ENCODE peak calls at places on chromosomes 3 and 15, in eight cellular contexts. One of them, this sample, is unnamed.
A peak's percentile ranks its signal among the peaks of the same experiment; 100 is the strongest.

GRCh38 chr3:88984266-88984665 is 123.2 kb upstream of the EPHA3 start:
- DNase-seq in ovary: no peak
- DNase-seq in fibroblast of lung: peak; percentile 68
- DNase-seq in transverse colon: no peak
- DNase-seq in GM06990: no peak
- DNase-seq in Peyer's patch: no peak
- DNase-seq in uterus: no peak
- DNase-seq in astrocyte of the spinal cord: no peak
- DNase-seq in this sample: no peak

GRCh38 chr3:64023861-64024223 is 548 bp upstream of the PSMD6 start:
- DNase-seq in Peyer's patch: no peak
- DNase-seq in uterus: no peak
- DNase-seq in astrocyte of the spinal cord: no peak
- DNase-seq in GM06990: no peak
- DNase-seq in ovary: no peak
- DNase-seq in fibroblast of lung: no peak
- DNase-seq in transverse colon: no peak
- DNase-seq in this sample: no peak

GRCh38 chr3:108780235-108780634 is 23.0 kb upstream of the RETNLB start:
- DNase-seq in Peyer's patch: no peak
- DNase-seq in fibroblast of lung: no peak
- DNase-seq in uterus: no peak
- DNase-seq in astrocyte of the spinal cord: no peak
- DNase-seq in GM06990: no peak
- DNase-seq in ovary: no peak
- DNase-seq in transverse colon: no peak
- DNase-seq in this sample: no peak

GRCh38 chr3:49674491-49674983 is 386 bp downstream of the APEH start:
- DNase-seq in ovary: no peak
- DNase-seq in uterus: peak; percentile 40
- DNase-seq in astrocyte of the spinal cord: no peak
- DNase-seq in fibroblast of lung: no peak
- DNase-seq in Peyer's patch: no peak
- DNase-seq in transverse colon: peak; percentile 38
- DNase-seq in GM06990: no peak
- DNase-seq in this sample: no peak

GRCh38 chr15:60374628-60375081 is 23.1 kb downstream of the ANXA2 start:
- DNase-seq in transverse colon: no peak
- DNase-seq in GM06990: no peak
- DNase-seq in uterus: no peak
- DNase-seq in astrocyte of the spinal cord: peak; percentile 99
- DNase-seq in ovary: no peak
- DNase-seq in fibroblast of lung: peak; percentile 99
- DNase-seq in Peyer's patch: peak; percentile 58
- DNase-seq in this sample: peak; percentile 96

GRCh38 chr3:28751864-28752263 is 403.2 kb upstream of the AZI2 start:
- DNase-seq in uterus: no peak
- DNase-seq in transverse colon: no peak
- DNase-seq in ovary: no peak
- DNase-seq in fibroblast of lung: no peak
- DNase-seq in GM06990: no peak
- DNase-seq in astrocyte of the spinal cord: no peak
- DNase-seq in Peyer's patch: no peak
- DNase-seq in this sample: no peak

GRCh38 chr3:151283907-151284461 is 5.6 kb upstream of the P2RY14 start:
- DNase-seq in uterus: peak; percentile 44
- DNase-seq in astrocyte of the spinal cord: peak; percentile 47
- DNase-seq in transverse colon: no peak
- DNase-seq in Peyer's patch: no peak
- DNase-seq in ovary: no peak
- DNase-seq in GM06990: no peak
- DNase-seq in fibroblast of lung: peak; percentile 87
- DNase-seq in this sample: peak; percentile 28

GRCh38 chr15:35757790-35758189 is 211.8 kb upstream of the DPH6 start:
- DNase-seq in Peyer's patch: no peak
- DNase-seq in ovary: no peak
- DNase-seq in fibroblast of lung: no peak
- DNase-seq in astrocyte of the spinal cord: no peak
- DNase-seq in GM06990: no peak
- DNase-seq in transverse colon: no peak
- DNase-seq in uterus: no peak
- DNase-seq in this sample: no peak

GRCh38 chr15:61403884-61404283 is 174.8 kb upstream of the RORA start:
- DNase-seq in astrocyte of the spinal cord: no peak
- DNase-seq in GM06990: no peak
- DNase-seq in uterus: no peak
- DNase-seq in fibroblast of lung: no peak
- DNase-seq in transverse colon: no peak
- DNase-seq in Peyer's patch: no peak
- DNase-seq in ovary: no peak
- DNase-seq in this sample: no peak

GRCh38 chr3:83426311-83426710 is 1532.5 kb upstream of the CADM2 start:
- DNase-seq in Peyer's patch: no peak
- DNase-seq in astrocyte of the spinal cord: no peak
- DNase-seq in fibroblast of lung: no peak
- DNase-seq in uterus: no peak
- DNase-seq in transverse colon: no peak
- DNase-seq in GM06990: no peak
- DNase-seq in ovary: no peak
- DNase-seq in this sample: no peak

GRCh38 chr15:33104276-33104675 is 90.2 kb downstream of the FMN1 start:
- DNase-seq in fibroblast of lung: peak; percentile 87
- DNase-seq in transverse colon: no peak
- DNase-seq in GM06990: no peak
- DNase-seq in Peyer's patch: no peak
- DNase-seq in ovary: no peak
- DNase-seq in uterus: no peak
- DNase-seq in astrocyte of the spinal cord: peak; percentile 82
- DNase-seq in this sample: peak; percentile 42

GRCh38 chr15:85692873-85693272 is 101.9 kb downstream of the KLHL25 start:
- DNase-seq in GM06990: no peak
- DNase-seq in uterus: no peak
- DNase-seq in transverse colon: peak; percentile 51
- DNase-seq in astrocyte of the spinal cord: no peak
- DNase-seq in fibroblast of lung: no peak
- DNase-seq in ovary: no peak
- DNase-seq in Peyer's patch: peak; percentile 79
- DNase-seq in this sample: no peak

GRCh38 chr3:65080432-65080831 is 392.6 kb upstream of the ADAMTS9 start:
- DNase-seq in transverse colon: no peak
- DNase-seq in uterus: no peak
- DNase-seq in fibroblast of lung: no peak
- DNase-seq in Peyer's patch: no peak
- DNase-seq in astrocyte of the spinal cord: no peak
- DNase-seq in GM06990: no peak
- DNase-seq in ovary: no peak
- DNase-seq in this sample: no peak
- TF ChIP-seq CTCF in transverse colon: no peak
- TF ChIP-seq CTCF in uterus: no peak
- TF ChIP-seq CTCF in fibroblast of lung: no peak
- TF ChIP-seq CTCF in Peyer's patch: no peak
- TF ChIP-seq CTCF in astrocyte of the spinal cord: no peak
- TF ChIP-seq CTCF in GM06990: no peak
- TF ChIP-seq CTCF in ovary: no peak
- TF ChIP-seq CTCF in this sample: no peak

GRCh38 chr3:110814170-110815007 is 257.2 kb upstream of the NECTIN3 start:
- DNase-seq in GM06990: peak; percentile 0
- DNase-seq in Peyer's patch: no peak
- DNase-seq in uterus: no peak
- DNase-seq in astrocyte of the spinal cord: peak; percentile 93
- DNase-seq in transverse colon: peak; percentile 14
- DNase-seq in fibroblast of lung: peak; percentile 96
- DNase-seq in ovary: no peak
- DNase-seq in this sample: peak; percentile 57

GRCh38 chr3:110811050-110811449 is 260.6 kb upstream of the NECTIN3 start:
- DNase-seq in astrocyte of the spinal cord: peak; percentile 70
- DNase-seq in ovary: no peak
- DNase-seq in transverse colon: no peak
- DNase-seq in Peyer's patch: no peak
- DNase-seq in GM06990: no peak
- DNase-seq in uterus: no peak
- DNase-seq in fibroblast of lung: peak; percentile 79
- DNase-seq in this sample: peak; percentile 85

GRCh38 chr3:110815008-110815583 is 256.5 kb upstream of the NECTIN3 start:
- DNase-seq in ovary: no peak
- DNase-seq in astrocyte of the spinal cord: no peak
- DNase-seq in transverse colon: no peak
- DNase-seq in Peyer's patch: no peak
- DNase-seq in GM06990: no peak
- DNase-seq in uterus: no peak
- DNase-seq in fibroblast of lung: peak; percentile 94
- DNase-seq in this sample: peak; percentile 52

GRCh38 chr3:110816008-110816407 is 255.6 kb upstream of the NECTIN3 start:
- DNase-seq in Peyer's patch: no peak
- DNase-seq in transverse colon: no peak
- DNase-seq in fibroblast of lung: no peak
- DNase-seq in ovary: no peak
- DNase-seq in uterus: no peak
- DNase-seq in astrocyte of the spinal cord: no peak
- DNase-seq in GM06990: no peak
- DNase-seq in this sample: no peak

GRCh38 chr3:110813541-110813940 is 258.1 kb upstream of the NECTIN3 start:
- DNase-seq in fibroblast of lung: peak; percentile 37
- DNase-seq in Peyer's patch: no peak
- DNase-seq in GM06990: no peak
- DNase-seq in ovary: no peak
- DNase-seq in astrocyte of the spinal cord: no peak
- DNase-seq in transverse colon: no peak
- DNase-seq in uterus: no peak
- DNase-seq in this sample: no peak
- H3K4me3 ChIP-seq in fibroblast of lung: no peak overlapping the region
- H3K4me3 ChIP-seq in Peyer's patch: no peak overlapping the region
- H3K4me3 ChIP-seq in GM06990: no peak overlapping the region
- H3K4me3 ChIP-seq in ovary: no peak overlapping the region
- H3K4me3 ChIP-seq in astrocyte of the spinal cord: no peak overlapping the region
- H3K4me3 ChIP-seq in transverse colon: no peak overlapping the region
- H3K4me3 ChIP-seq in uterus: no peak overlapping the region
- H3K4me3 ChIP-seq in this sample: no peak overlapping the region

GRCh38 chr3:123071146-123071545 is 4.3 kb downstream of the PDIA5 start:
- DNase-seq in fibroblast of lung: peak; percentile 59
- DNase-seq in Peyer's patch: no peak
- DNase-seq in transverse colon: no peak
- DNase-seq in ovary: no peak
- DNase-seq in uterus: no peak
- DNase-seq in astrocyte of the spinal cord: no peak
- DNase-seq in GM06990: no peak
- DNase-seq in this sample: no peak
- TF ChIP-seq CTCF in fibroblast of lung: peak; percentile 33
- TF ChIP-seq CTCF in Peyer's patch: no peak
- TF ChIP-seq CTCF in transverse colon: no peak
- TF ChIP-seq CTCF in ovary: no peak
- TF ChIP-seq CTCF in uterus: peak; percentile 10
- TF ChIP-seq CTCF in astrocyte of the spinal cord: peak; percentile 28
- TF ChIP-seq CTCF in GM06990: no peak
- TF ChIP-seq CTCF in this sample: no peak

GRCh38 chr3:177440456-177441105 is 243.3 kb upstream of the TBL1XR1 start:
- DNase-seq in Peyer's patch: no peak
- DNase-seq in astrocyte of the spinal cord: no peak
- DNase-seq in GM06990: no peak
- DNase-seq in fibroblast of lung: peak; percentile 54
- DNase-seq in transverse colon: no peak
- DNase-seq in uterus: no peak
- DNase-seq in ovary: no peak
- DNase-seq in this sample: no peak
- H3K4me3 ChIP-seq in Peyer's patch: no peak overlapping the region
- H3K4me3 ChIP-seq in astrocyte of the spinal cord: no peak overlapping the region
- H3K4me3 ChIP-seq in GM06990: no peak overlapping the region
- H3K4me3 ChIP-seq in fibroblast of lung: no peak overlapping the region
- H3K4me3 ChIP-seq in transverse colon: no peak overlapping the region
- H3K4me3 ChIP-seq in uterus: no peak overlapping the region
- H3K4me3 ChIP-seq in ovary: no peak overlapping the region
- H3K4me3 ChIP-seq in this sample: no peak overlapping the region

DNA sequence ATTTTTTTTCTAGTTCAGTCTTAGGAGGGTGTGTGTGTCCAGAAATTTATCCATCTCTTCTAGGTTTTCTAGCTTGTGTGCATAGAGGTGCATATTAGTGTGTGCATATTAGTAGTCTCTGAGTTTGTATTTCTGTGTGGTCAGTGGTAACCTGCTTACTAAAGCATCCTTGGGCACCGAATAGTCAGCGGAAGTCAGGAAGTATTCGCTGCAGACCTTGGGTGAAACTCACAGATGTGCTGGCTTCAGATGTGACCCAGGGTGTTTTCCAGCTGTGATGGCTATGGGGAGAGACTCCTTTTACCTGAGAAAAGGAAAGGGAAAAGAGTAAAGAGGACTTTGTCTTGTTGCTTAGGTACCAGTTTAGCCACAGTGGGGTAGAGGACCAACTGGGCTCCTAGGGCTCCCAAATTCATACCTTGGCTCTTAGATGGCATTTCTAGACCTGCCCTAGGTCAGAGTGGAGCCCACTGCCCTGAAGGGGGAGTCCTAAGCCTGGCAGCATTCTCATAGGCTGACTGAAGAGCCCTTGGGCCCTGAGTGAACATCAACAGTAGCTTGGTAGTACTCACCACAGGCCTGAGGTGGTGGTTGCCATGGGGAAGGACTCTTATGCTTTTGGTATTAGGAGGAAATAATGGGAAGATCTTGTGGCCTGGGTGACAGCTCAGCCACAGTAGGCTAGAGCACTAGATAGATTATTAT is 286.1 kb upstream of the ZPLD1 start:
- DNase-seq in ovary: no peak
- DNase-seq in astrocyte of the spinal cord: no peak
- DNase-seq in transverse colon: no peak
- DNase-seq in fibroblast of lung: no peak
- DNase-seq in GM06990: no peak
- DNase-seq in Peyer's patch: no peak
- DNase-seq in uterus: no peak
- DNase-seq in this sample: no peak
- TF ChIP-seq CTCF in ovary: no peak
- TF ChIP-seq CTCF in astrocyte of the spinal cord: no peak
- TF ChIP-seq CTCF in transverse colon: no peak
- TF ChIP-seq CTCF in fibroblast of lung: no peak
- TF ChIP-seq CTCF in GM06990: no peak
- TF ChIP-seq CTCF in Peyer's patch: no peak
- TF ChIP-seq CTCF in uterus: no peak
- TF ChIP-seq CTCF in this sample: no peak

GRCh38 chr3:47890037-47890831 is 87.3 kb downstream of the DHX30 start:
- DNase-seq in fibroblast of lung: no peak
- DNase-seq in transverse colon: no peak
- DNase-seq in GM06990: no peak
- DNase-seq in uterus: no peak
- DNase-seq in Peyer's patch: no peak
- DNase-seq in astrocyte of the spinal cord: no peak
- DNase-seq in ovary: no peak
- DNase-seq in this sample: no peak
- H3K4me3 ChIP-seq in fibroblast of lung: no peak overlapping the region
- H3K4me3 ChIP-seq in transverse colon: no peak overlapping the region
- H3K4me3 ChIP-seq in GM06990: no peak overlapping the region
- H3K4me3 ChIP-seq in uterus: no peak overlapping the region
- H3K4me3 ChIP-seq in Peyer's patch: no peak overlapping the region
- H3K4me3 ChIP-seq in astrocyte of the spinal cord: no peak overlapping the region
- H3K4me3 ChIP-seq in ovary: no peak overlapping the region
- H3K4me3 ChIP-seq in this sample: no peak overlapping the region